ENCODE peak calls at places on chromosomes 16 and 17, in four cellular contexts. V, I, Y and R are unnamed samples.

GRCh38 chr17:34519286-34519685 is 60.1 kb upstream of the TMEM132E start:
- DNase-seq in I (peak), V (no peak), Y (no peak), R (peak)

GRCh38 chr17:81011951-81012350 is 20.3 kb downstream of the CHMP6 start:
- DNase-seq in Y (no peak), I (peak), V (no peak), R (no peak)

GRCh38 chr16:56767018-56767417 is 37.1 kb downstream of the NUP93 start:
- DNase-seq in V (no peak), I (no peak), Y (no peak), R (no peak)

GRCh38 chr16:8675183-8676159 is 1.1 kb downstream of the ABAT start:
- DNase-seq in V (no peak), I (peak), Y (no peak), R (peak)

GRCh38 chr16:2874584-2875362 is 8.2 kb upstream of the FLYWCH2 start:
- DNase-seq in V (peak), I (peak), Y (peak), R (peak)

GRCh38 chr16:23959069-23959800 is 123.5 kb downstream of the PRKCB start:
- DNase-seq in V (no peak), I (no peak), Y (no peak), R (no peak)

GRCh38 chr17:4908301-4908700 is 5.4 kb upstream of the CHRNE start:
- DNase-seq in I (peak), V (no peak), Y (no peak), R (no peak)

GRCh38 chr16:47848481-47849109 is 307.2 kb downstream of the ABCC12 start:
- DNase-seq in Y (peak), I (no peak), V (no peak), R (no peak)

GRCh38 chr17:78263736-78264340 is 32.4 kb downstream of the TMEM235 start:
- DNase-seq in Y (no peak), I (no peak), V (no peak), R (no peak)

GRCh38 chr16:58829096-58829495 is 95.0 kb upstream of the GOT2 start:
- DNase-seq in V (no peak), I (no peak), Y (no peak), R (no peak)

GRCh38 chr17:70168979-70169706 is at the start of gene KCNJ2:
- DNase-seq in Y (peak), I (peak), V (no peak), R (no peak)

GRCh38 chr16:88617268-88618031 is 20.9 kb upstream of the IL17C start:
- DNase-seq in Y (no peak), V (no peak), I (no peak), R (no peak)

GRCh38 chr17:76631821-76632565 is 11.6 kb downstream of the ST6GALNAC1 start:
- DNase-seq in I (no peak), V (no peak), Y (no peak), R (no peak)

GRCh38 chr17:78356163-78356713 is 3.6 kb downstream of the SOCS3 start:
- DNase-seq in Y (peak), V (no peak), I (no peak), R (peak)

GRCh38 chr16:67847064-67847861 is at the start of gene CENPT:
- DNase-seq in V (no peak), Y (no peak), I (peak), R (no peak)

GRCh38 chr17:35287286-35287811 is 44.5 kb downstream of the SLFN5 start:
- DNase-seq in V (no peak), Y (no peak), I (no peak), R (no peak)

GRCh38 chr17:79039171-79039570 is 15.2 kb downstream of the C1QTNF1 start:
- DNase-seq in V (no peak), I (no peak), Y (no peak), R (no peak)

GRCh38 chr16:10370096-10370726 is 15.7 kb upstream of the ATF7IP2 start:
- DNase-seq in I (no peak), Y (no peak), V (no peak), R (no peak)

GRCh38 chr16:79772028-79772427 is 171.5 kb upstream of the MAF start:
- DNase-seq in I (no peak), Y (no peak), V (no peak), R (no peak)

GRCh38 chr16:51161440-51162195 is 10.5 kb upstream of the SALL1 start:
- DNase-seq in Y (peak), V (no peak), I (no peak), R (peak)

GRCh38 chr17:15303293-15303692 is 38.1 kb downstream of the TEKT3 start:
- DNase-seq in I (no peak), V (no peak), Y (no peak), R (no peak)

GRCh38 chr16:89923640-89924297 is 627 bp downstream of the TUBB3 start:
- DNase-seq in V (no peak), Y (no peak), I (peak), R (no peak)

DNA sequence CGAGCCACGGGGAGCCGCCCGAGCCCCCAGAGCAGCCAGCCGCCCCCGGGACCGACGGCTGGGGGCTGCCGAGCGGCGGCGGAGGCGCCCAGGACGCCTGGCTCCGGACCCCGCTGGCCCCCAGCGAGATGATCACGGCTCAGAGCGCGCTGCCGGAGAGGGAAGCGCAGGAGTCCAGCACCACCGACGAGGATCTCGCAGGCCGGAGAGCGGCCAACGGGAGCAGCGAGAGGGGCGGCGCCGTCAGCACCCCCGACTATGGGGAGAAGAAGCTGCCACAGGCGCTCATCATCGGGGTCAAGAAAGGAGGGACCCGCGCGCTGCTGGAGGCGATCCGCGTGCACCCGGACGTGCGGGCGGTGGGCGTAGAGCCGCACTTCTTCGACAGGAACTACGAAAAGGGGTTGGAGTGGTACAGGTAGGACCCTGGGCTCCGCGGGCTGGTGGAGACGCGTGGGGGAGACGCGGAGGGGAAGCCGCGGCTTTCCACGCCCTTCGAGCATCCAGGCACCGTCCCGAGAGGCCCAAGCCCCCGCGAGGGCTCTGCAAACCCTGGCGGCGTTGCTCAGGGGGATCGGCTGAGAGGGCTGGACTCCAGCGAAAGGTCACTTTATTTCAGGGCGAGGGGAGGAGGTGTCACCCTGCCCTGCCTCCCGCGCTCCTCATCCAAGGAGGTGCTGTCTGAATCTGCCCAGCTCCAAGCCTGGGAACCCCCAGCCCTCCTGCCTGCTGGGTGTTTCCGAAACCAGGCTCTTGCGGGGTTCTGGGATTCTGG is 1.2 kb downstream of the HS3ST4 start:
- DNase-seq in V (no peak), Y (no peak), I (no peak), R (no peak)
- TF ChIP-seq EZH2 in V (no peak), Y (peak), I (no peak), R (no peak)

DNA sequence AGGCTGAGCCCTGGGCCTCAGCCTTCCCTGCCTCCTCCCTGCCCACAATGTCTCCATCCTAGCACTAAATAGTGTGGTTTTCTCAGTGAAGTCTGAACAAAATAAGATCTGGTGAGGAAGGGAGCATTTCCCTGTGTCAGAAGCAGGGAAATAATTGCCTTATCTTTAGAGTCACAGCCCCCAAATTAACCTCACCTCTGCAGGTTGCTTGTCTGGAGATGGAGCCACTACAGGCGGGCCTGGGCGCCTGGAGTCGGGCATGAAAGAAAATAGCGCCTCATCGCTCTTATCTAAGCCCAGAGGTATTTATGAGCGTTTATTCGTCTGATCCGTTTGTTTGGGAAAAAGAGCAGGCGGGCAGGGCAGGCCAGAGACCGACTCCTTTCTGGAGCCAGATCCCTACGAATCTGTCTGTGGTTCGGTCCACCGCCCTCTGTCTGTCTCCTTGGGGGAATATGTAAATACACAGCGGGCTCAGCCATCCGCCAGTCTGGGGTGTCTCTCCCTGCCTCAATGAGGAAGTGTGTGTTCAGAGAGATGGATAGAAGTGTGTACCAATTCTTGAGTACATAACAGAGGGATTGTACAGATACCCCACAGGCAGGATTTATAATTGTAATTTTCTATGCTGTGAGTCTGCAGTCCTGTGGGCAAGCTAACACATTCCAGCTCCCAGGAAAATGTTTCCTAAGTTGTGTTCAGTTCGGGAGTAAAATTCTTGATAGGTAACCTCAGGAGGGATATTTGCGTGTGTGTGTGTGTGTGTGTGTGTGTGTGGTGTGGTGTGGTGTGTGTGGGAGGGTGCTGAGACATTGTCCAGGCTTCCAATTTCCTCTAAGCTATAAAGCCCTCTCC is 4.3 kb downstream of the HOXB6 start:
- DNase-seq in I (no peak), Y (no peak), V (no peak), R (no peak)
- H3K27ac ChIP-seq in I (no peak), Y (no peak), V (peak), R (no peak)

DNA sequence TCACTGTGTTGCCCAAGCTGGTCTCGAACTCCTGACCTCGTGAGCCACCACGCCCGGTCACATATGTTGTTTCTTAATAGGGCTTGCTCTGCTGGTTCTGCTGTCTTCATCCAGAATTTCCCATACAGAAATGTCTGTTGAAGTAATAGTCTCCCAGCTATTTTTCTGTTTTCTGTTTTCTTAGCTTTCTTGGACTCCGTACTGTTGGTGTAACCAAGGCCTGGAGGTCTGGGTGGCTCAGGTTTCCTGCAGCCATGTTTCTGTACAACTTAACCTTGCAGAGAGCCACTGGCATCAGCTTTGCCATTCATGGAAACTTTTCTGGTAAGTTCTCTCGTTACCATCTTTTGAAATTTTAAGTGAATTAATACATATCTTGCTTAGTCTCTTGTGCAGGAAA is 2.8 kb downstream of the SF3B3 start:
- DNase-seq in I (no peak), V (no peak), Y (peak), R (no peak)
- H3K4me3 ChIP-seq in I (peak), V (no peak), Y (peak), R (peak)

DNA sequence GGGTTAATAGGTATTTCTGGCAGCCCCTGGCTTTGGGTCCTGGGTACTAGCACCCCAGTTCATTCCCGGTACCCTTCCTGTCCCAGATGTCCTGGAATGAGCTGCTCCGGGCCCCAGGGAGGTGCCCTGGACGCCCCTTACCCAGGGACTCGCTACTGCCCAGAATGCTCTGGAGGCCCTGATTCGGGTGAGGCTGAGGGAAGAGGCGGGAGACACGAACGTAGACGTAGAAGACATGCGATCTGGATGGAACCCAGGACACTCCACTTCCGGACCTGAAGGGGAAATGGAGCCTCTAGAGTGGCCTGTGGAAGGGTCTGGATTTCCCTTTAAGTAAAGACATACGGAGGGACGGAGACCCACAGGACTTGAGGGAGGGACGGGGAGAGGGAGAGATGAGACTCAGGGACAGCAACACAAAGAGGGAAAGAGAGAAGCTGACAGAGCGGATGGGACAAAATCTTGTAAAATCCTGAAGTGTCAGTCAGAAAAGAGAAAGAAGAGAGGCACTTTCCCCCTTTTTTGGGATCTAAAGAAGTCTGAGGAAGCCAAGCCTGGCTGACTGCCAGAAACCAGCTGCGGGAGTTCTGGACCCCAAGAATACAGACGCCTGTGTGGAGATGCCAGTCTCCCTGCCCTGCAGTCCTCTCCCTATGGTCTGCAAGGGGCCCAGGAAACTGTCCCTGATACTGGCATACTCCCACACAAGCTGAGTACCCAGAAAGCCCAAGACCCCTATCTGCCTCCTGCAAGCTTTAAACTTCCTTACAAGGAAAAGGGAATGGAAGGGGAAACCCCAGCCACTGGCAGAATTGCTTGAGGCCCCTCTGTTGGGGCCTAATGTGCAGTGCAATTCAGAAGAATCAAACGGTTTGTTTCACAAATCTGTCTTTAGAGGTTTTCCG is 1.0 kb upstream of the HOXB13 start:
- DNase-seq in V (no peak), I (no peak), Y (no peak), R (no peak)
- TF ChIP-seq EZH2 in V (no peak), I (no peak), Y (peak), R (no peak)

DNA sequence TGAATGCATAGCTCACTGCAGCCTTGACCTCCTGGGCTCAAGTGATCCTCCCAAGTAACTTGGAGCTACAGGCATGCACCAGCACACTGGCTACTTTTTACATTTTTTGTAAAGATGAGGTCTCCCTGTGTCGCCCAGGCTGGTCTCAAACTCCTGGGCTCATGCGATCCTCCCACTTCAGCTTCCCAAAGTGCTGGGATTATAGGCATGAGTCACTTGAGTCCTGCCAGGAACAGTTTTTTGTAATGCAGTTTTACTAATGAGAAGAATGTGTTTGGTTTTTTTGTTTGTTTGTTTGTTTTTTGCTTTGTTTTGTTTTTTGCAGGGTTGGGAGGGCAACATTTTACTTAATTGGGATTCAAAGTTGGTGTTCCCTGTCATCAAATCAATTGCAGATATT is 22.2 kb downstream of the SOST start:
- DNase-seq in Y (no peak), I (no peak), V (no peak), R (no peak)
- H3K27ac ChIP-seq in Y (no peak), I (no peak), V (no peak), R (no peak)

GRCh38 chr16:54928016-54928356 is 2.7 kb upstream of the IRX5 start:
- DNase-seq in V (no peak), I (no peak), Y (no peak), R (peak)
- H3K4me3 ChIP-seq in V (peak), I (no peak), Y (peak), R (peak)

DNA sequence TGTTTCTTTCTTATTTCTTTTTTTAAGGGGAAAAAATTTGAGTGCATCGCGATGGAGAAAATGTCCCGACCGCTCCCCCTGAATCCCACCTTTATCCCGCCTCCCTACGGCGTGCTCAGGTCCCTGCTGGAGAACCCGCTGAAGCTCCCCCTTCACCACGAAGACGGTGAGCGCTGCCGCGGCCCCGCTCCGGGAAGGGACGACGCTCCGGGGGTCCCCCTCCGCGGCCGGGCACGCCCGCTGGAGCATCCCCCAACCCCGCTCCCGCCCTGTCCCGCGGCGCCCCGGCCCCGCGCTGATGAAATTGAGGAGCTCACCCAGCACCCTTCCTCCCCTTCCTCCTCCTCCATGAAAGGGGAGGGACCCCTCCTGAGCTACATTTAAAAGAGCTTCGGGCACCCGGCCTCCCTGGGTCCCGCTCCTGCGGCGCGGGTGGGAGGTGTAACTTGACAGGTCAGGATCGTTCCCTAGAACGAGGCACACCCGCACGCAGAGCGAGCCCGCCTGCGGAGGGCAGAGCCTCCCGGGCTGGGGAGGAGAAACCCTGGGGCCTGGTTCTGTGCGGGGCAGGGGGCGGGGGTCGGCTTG is 768 bp downstream of the HLF start:
- DNase-seq in Y (no peak), V (no peak), I (no peak), R (no peak)
- TF ChIP-seq EZH2 in Y (peak), V (no peak), I (no peak), R (no peak)

GRCh38 chr16:4942481-4942880 is 5.5 kb upstream of the PPL start:
- DNase-seq in I (no peak), Y (no peak), V (no peak), R (no peak)
- H3K27ac ChIP-seq in I (no peak), Y (peak), V (peak), R (no peak)

GRCh38 chr17:50866950-50867855 is 1.0 kb upstream of the TOB1 start:
- DNase-seq in Y (peak), V (peak), I (peak), R (peak)

GRCh38 chr17:50867856-50868438 is 1.8 kb upstream of the TOB1 start:
- DNase-seq in Y (no peak), I (no peak), V (no peak), R (no peak)

GRCh38 chr17:50866261-50866949 is at the start of gene TOB1:
- DNase-seq in I (peak), Y (peak), V (peak), R (peak)

GRCh38 chr17:50865868-50866260 is 290 bp downstream of the TOB1 start:
- DNase-seq in V (no peak), I (no peak), Y (no peak), R (no peak)

DNA sequence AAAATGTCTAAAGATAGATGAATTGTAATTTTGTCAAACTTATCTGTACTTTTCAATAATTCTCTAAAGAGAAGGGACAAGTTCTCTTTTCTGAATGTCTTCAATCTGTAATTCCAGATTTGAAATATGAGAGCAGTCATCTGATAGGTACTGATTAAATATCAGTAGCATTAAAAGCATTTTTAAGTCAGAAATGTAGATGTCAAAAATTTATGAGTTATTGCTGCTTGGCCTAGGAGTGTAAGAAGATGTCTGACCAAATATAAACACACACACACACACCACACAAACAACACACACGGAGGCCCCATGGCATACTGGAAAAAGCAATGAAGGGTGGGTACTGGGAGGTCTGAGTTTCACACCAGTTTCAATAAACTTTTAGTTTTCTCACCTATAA is 2.4 kb upstream of the TOB1 start:
- DNase-seq in I (no peak), Y (no peak), V (no peak), R (no peak)
- H3K4me3 ChIP-seq in I (peak), Y (peak), V (peak), R (no peak)

GRCh38 chr17:48611213-48611612 is 396 bp upstream of the HOXB7 start:
- DNase-seq in Y (no peak), I (no peak), V (no peak), R (no peak)

GRCh38 chr17:48610282-48611211 is at the start of gene HOXB7:
- DNase-seq in I (no peak), Y (peak), V (no peak), R (no peak)

GRCh38 chr17:48612456-48612853 is 1.6 kb upstream of the HOXB7 start:
- DNase-seq in V (no peak), I (no peak), Y (peak), R (no peak)

GRCh38 chr17:48612854-48613691 is 2.0 kb downstream of the HOXB8 start:
- DNase-seq in Y (peak), I (peak), V (no peak), R (no peak)

GRCh38 chr17:48611681-48612455 is 1.1 kb upstream of the HOXB7 start:
- DNase-seq in I (no peak), Y (no peak), V (no peak), R (no peak)
- TF ChIP-seq EZH2 in I (no peak), Y (no peak), V (no peak), R (no peak)